ENCODE peak calls at places on chromosome 6, in ten cellular contexts. One of them, this sample, is unnamed.

GRCh38 chr6:2741756-2742155 is 9.0 kb downstream of the MYLK4 start:
- DNase-seq in HFFc6: no peak
- DNase-seq in ascending aorta: no peak
- DNase-seq in brain microvascular endothelial cell: no peak
- DNase-seq in psoas muscle: no peak
- DNase-seq in fibroblast of pulmonary artery: no peak
- DNase-seq in pancreas: no peak
- DNase-seq in colonic mucosa: no peak
- DNase-seq in right lobe of liver: no peak
- DNase-seq in B cell: no peak
- DNase-seq in this sample: no peak

GRCh38 chr6:106783631-106784566 is 154.5 kb downstream of the QRSL1 start:
- DNase-seq in ascending aorta: no peak
- DNase-seq in psoas muscle: no peak
- DNase-seq in HFFc6: no peak
- DNase-seq in colonic mucosa: no peak
- DNase-seq in pancreas: no peak
- DNase-seq in fibroblast of pulmonary artery: no peak
- DNase-seq in B cell: no peak
- DNase-seq in brain microvascular endothelial cell: no peak
- DNase-seq in right lobe of liver: no peak
- DNase-seq in this sample: no peak

GRCh38 chr6:116398366-116399005 is 27.7 kb downstream of the DSE start:
- DNase-seq in pancreas: no peak
- DNase-seq in HFFc6: peak; percentile 37
- DNase-seq in right lobe of liver: no peak
- DNase-seq in fibroblast of pulmonary artery: peak; percentile 52
- DNase-seq in colonic mucosa: no peak
- DNase-seq in psoas muscle: no peak
- DNase-seq in brain microvascular endothelial cell: peak; percentile 58
- DNase-seq in B cell: no peak
- DNase-seq in ascending aorta: no peak
- DNase-seq in this sample: no peak

GRCh38 chr6:12439296-12439695 is 149.1 kb downstream of the EDN1 start:
- DNase-seq in ascending aorta: no peak
- DNase-seq in brain microvascular endothelial cell: no peak
- DNase-seq in fibroblast of pulmonary artery: no peak
- DNase-seq in pancreas: no peak
- DNase-seq in psoas muscle: no peak
- DNase-seq in colonic mucosa: no peak
- DNase-seq in B cell: no peak
- DNase-seq in right lobe of liver: no peak
- DNase-seq in HFFc6: no peak
- DNase-seq in this sample: no peak

GRCh38 chr6:160226118-160226541 is 32.5 kb downstream of the SLC22A2 start:
- DNase-seq in brain microvascular endothelial cell: peak; percentile 53
- DNase-seq in pancreas: no peak
- DNase-seq in fibroblast of pulmonary artery: no peak
- DNase-seq in ascending aorta: no peak
- DNase-seq in psoas muscle: no peak
- DNase-seq in HFFc6: no peak
- DNase-seq in colonic mucosa: no peak
- DNase-seq in B cell: no peak
- DNase-seq in right lobe of liver: no peak
- DNase-seq in this sample: no peak

GRCh38 chr6:78383968-78384367 is 483.4 kb upstream of the IRAK1BP1 start:
- DNase-seq in pancreas: no peak
- DNase-seq in colonic mucosa: no peak
- DNase-seq in right lobe of liver: no peak
- DNase-seq in B cell: no peak
- DNase-seq in ascending aorta: no peak
- DNase-seq in fibroblast of pulmonary artery: no peak
- DNase-seq in psoas muscle: no peak
- DNase-seq in brain microvascular endothelial cell: no peak
- DNase-seq in HFFc6: no peak
- DNase-seq in this sample: no peak

GRCh38 chr6:11806561-11807317 is 28.1 kb upstream of the ADTRP start:
- DNase-seq in right lobe of liver: no peak
- DNase-seq in fibroblast of pulmonary artery: no peak
- DNase-seq in pancreas: no peak
- DNase-seq in brain microvascular endothelial cell: no peak
- DNase-seq in ascending aorta: no peak
- DNase-seq in B cell: no peak
- DNase-seq in psoas muscle: no peak
- DNase-seq in colonic mucosa: no peak
- DNase-seq in HFFc6: no peak
- DNase-seq in this sample: no peak

GRCh38 chr6:5398530-5398929 is 137.2 kb downstream of the FARS2 start:
- DNase-seq in HFFc6: peak; percentile 25
- DNase-seq in psoas muscle: no peak
- DNase-seq in pancreas: no peak
- DNase-seq in colonic mucosa: no peak
- DNase-seq in B cell: no peak
- DNase-seq in brain microvascular endothelial cell: peak; percentile 27
- DNase-seq in fibroblast of pulmonary artery: peak; percentile 74
- DNase-seq in ascending aorta: no peak
- DNase-seq in right lobe of liver: no peak
- DNase-seq in this sample: no peak

GRCh38 chr6:108523697-108524096 is 37.0 kb upstream of the FOXO3 start:
- DNase-seq in HFFc6: no peak
- DNase-seq in psoas muscle: no peak
- DNase-seq in B cell: no peak
- DNase-seq in right lobe of liver: no peak
- DNase-seq in ascending aorta: no peak
- DNase-seq in colonic mucosa: no peak
- DNase-seq in pancreas: no peak
- DNase-seq in brain microvascular endothelial cell: no peak
- DNase-seq in fibroblast of pulmonary artery: no peak
- DNase-seq in this sample: no peak

GRCh38 chr6:108524528-108525218 is 36.0 kb upstream of the FOXO3 start:
- DNase-seq in B cell: no peak
- DNase-seq in brain microvascular endothelial cell: peak; percentile 5
- DNase-seq in psoas muscle: no peak
- DNase-seq in HFFc6: no peak
- DNase-seq in colonic mucosa: no peak
- DNase-seq in ascending aorta: no peak
- DNase-seq in fibroblast of pulmonary artery: peak; percentile 17
- DNase-seq in right lobe of liver: no peak
- DNase-seq in pancreas: no peak
- DNase-seq in this sample: no peak

GRCh38 chr6:108521616-108522107 is 39.1 kb upstream of the FOXO3 start:
- DNase-seq in brain microvascular endothelial cell: no peak
- DNase-seq in B cell: no peak
- DNase-seq in fibroblast of pulmonary artery: no peak
- DNase-seq in colonic mucosa: no peak
- DNase-seq in psoas muscle: no peak
- DNase-seq in right lobe of liver: no peak
- DNase-seq in HFFc6: no peak
- DNase-seq in pancreas: no peak
- DNase-seq in ascending aorta: no peak
- DNase-seq in this sample: no peak

DNA sequence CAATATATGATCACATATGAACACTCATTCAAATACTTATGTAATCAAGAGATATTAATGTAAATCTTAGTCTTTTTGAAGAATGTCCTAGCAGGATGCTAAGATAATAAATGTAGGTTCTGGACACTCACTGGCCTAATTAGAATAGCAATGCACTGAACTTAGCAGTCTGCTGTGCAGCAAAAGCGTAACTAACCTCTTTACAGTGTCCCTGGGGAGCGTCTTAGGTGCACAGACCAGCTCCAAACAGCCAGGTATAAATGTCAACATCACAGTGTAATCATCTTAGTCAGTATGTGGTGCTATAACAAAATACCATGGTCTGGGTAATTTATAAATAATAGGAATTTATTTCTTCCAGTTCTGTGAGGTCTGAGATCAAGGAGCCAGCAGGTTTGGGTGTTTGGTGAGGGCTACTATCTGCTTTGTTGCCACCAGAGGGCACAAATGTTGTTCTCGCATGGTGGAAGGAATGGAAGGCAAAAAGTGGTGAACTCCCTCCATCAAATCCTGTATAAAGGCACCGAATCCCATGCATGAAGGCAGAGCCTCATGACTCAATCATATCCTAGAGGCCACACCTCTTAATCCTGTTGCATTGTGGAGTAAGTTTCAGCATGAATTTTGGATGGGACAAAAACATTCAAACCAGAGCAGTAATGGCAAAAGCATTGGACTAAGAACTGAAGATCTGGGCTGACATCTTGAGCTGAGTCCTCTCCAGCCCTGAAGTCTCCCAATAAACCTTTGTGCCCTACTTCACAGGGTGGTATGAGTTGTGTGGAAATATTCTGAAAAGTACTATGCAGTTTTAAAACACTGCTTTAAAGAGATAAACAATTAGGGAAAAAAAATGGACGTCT is 41.8 kb upstream of the FOXO3 start:
- DNase-seq in colonic mucosa: no peak
- DNase-seq in pancreas: no peak
- DNase-seq in ascending aorta: no peak
- DNase-seq in right lobe of liver: no peak
- DNase-seq in brain microvascular endothelial cell: peak; percentile 35
- DNase-seq in fibroblast of pulmonary artery: peak; percentile 43
- DNase-seq in psoas muscle: no peak
- DNase-seq in HFFc6: peak; percentile 27
- DNase-seq in B cell: no peak
- DNase-seq in this sample: no peak
- TF ChIP-seq CTCF in colonic mucosa: peak; percentile 23
- TF ChIP-seq CTCF in pancreas: no peak
- TF ChIP-seq CTCF in ascending aorta: no peak
- TF ChIP-seq CTCF in right lobe of liver: peak; percentile 49
- TF ChIP-seq CTCF in brain microvascular endothelial cell: peak; percentile 77
- TF ChIP-seq CTCF in fibroblast of pulmonary artery: peak; percentile 60
- TF ChIP-seq CTCF in psoas muscle: no peak
- TF ChIP-seq CTCF in HFFc6: peak; percentile 79
- TF ChIP-seq CTCF in B cell: no peak
- TF ChIP-seq CTCF in this sample: no peak

GRCh38 chr6:41651246-41651961 is 13.1 kb downstream of the MDFI start:
- DNase-seq in psoas muscle: no peak
- DNase-seq in right lobe of liver: peak; percentile 3
- DNase-seq in colonic mucosa: no peak
- DNase-seq in B cell: no peak
- DNase-seq in HFFc6: no peak
- DNase-seq in ascending aorta: no peak
- DNase-seq in brain microvascular endothelial cell: no peak
- DNase-seq in pancreas: no peak
- DNase-seq in fibroblast of pulmonary artery: no peak
- DNase-seq in this sample: no peak

GRCh38 chr6:41651962-41652657 is 13.8 kb downstream of the MDFI start:
- DNase-seq in B cell: no peak
- DNase-seq in pancreas: no peak
- DNase-seq in fibroblast of pulmonary artery: no peak
- DNase-seq in psoas muscle: no peak
- DNase-seq in brain microvascular endothelial cell: no peak
- DNase-seq in right lobe of liver: no peak
- DNase-seq in ascending aorta: no peak
- DNase-seq in HFFc6: no peak
- DNase-seq in colonic mucosa: no peak
- DNase-seq in this sample: no peak

GRCh38 chr6:41654433-41655020 is 16.3 kb downstream of the MDFI start:
- DNase-seq in brain microvascular endothelial cell: no peak
- DNase-seq in fibroblast of pulmonary artery: no peak
- DNase-seq in psoas muscle: no peak
- DNase-seq in B cell: no peak
- DNase-seq in ascending aorta: no peak
- DNase-seq in right lobe of liver: no peak
- DNase-seq in pancreas: no peak
- DNase-seq in colonic mucosa: no peak
- DNase-seq in HFFc6: no peak
- DNase-seq in this sample: no peak

GRCh38 chr6:41653642-41654432 is 15.6 kb downstream of the MDFI start:
- DNase-seq in colonic mucosa: no peak
- DNase-seq in brain microvascular endothelial cell: no peak
- DNase-seq in right lobe of liver: no peak
- DNase-seq in B cell: no peak
- DNase-seq in fibroblast of pulmonary artery: no peak
- DNase-seq in psoas muscle: no peak
- DNase-seq in HFFc6: no peak
- DNase-seq in ascending aorta: no peak
- DNase-seq in pancreas: no peak
- DNase-seq in this sample: no peak

DNA sequence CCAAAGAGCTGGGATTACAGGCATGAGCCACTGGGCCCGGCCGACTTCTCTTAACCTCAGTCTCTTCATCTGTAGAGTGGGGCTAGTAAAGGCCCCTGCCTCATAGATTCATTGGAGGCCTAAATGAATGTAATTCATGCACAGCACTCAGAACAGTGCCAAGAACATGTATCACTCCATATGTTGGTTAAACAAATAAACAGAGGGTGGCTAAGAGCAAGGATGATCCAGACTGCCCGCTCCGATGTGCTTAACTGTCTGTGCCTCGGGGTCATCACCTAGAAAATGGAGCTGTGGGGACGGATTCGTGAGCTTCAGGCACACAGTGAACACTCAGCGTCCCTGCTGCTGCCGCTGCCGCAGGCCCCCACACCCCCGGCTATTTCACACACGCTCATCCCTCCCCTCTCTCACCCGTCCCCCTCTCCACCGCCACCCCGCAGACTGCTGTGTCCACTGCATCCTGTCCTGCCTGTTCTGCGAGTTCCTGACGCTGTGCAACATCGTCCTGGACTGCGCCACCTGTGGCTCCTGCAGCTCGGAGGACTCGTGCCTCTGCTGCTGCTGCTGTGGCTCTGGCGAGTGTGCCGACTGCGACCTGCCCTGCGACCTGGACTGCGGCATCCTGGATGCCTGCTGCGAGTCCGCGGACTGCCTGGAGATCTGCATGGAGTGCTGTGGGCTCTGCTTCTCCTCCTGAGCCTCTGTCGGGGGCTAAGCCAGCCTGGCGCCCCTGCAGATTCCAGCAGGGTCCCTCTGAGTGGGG is 14.8 kb downstream of the MDFI start:
- DNase-seq in pancreas: no peak
- DNase-seq in HFFc6: no peak
- DNase-seq in fibroblast of pulmonary artery: no peak
- DNase-seq in brain microvascular endothelial cell: no peak
- DNase-seq in ascending aorta: no peak
- DNase-seq in colonic mucosa: no peak
- DNase-seq in B cell: no peak
- DNase-seq in right lobe of liver: no peak
- DNase-seq in psoas muscle: no peak
- DNase-seq in this sample: no peak
- TF ChIP-seq CTCF in pancreas: no peak
- TF ChIP-seq CTCF in HFFc6: no peak
- TF ChIP-seq CTCF in fibroblast of pulmonary artery: no peak
- TF ChIP-seq CTCF in brain microvascular endothelial cell: no peak
- TF ChIP-seq CTCF in ascending aorta: no peak
- TF ChIP-seq CTCF in colonic mucosa: no peak
- TF ChIP-seq CTCF in B cell: no peak
- TF ChIP-seq CTCF in right lobe of liver: no peak
- TF ChIP-seq CTCF in psoas muscle: no peak
- TF ChIP-seq CTCF in this sample: no peak

DNA sequence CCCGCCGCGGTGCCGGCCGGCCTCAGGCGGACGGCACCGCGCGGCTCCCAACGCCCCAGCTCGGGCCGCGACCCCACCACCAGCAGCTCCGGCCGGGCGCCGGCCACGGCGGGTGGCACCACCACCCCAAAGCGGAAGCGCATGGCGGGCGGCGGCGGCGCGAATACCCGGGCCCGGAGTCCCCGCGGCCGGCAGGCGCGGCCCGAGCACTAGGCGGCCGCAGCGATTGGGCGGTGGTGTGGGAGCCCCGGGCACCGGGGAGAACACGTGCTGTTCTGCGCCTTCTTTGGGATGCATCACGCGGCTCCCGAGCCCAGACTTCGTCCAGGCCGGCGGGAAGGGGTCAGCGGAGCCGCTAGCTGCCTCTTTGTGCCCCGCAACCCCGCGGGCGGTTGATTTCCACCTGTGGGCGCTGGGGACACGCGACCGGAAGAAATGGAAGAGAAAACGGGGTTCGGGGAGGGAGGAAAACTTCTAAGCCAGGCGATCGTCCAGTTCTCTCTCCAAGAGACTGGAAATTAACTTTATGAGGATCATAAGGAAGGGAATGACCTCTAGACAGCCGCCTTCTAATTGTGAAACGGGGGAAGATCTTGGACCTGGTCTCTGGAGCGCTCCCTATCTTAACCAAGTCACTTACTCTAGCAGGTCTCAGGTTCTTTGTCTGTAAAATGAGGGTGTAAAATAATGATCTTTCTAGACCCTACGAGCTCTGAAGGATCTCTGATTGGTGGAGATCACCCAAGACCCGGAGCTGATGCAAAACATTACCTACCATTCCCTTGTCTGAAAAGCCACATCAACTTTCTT is at the start of gene EPM2A:
- DNase-seq in pancreas: peak; percentile 87
- DNase-seq in HFFc6: peak; percentile 80
- DNase-seq in fibroblast of pulmonary artery: peak; percentile 79
- DNase-seq in B cell: peak; percentile 79
- DNase-seq in right lobe of liver: peak; percentile 88
- DNase-seq in psoas muscle: peak; percentile 93
- DNase-seq in colonic mucosa: peak; percentile 80
- DNase-seq in ascending aorta: peak; percentile 93
- DNase-seq in brain microvascular endothelial cell: peak; percentile 67
- DNase-seq in this sample: peak; percentile 82
- TF ChIP-seq CTCF in pancreas: no peak
- TF ChIP-seq CTCF in HFFc6: peak; percentile 6
- TF ChIP-seq CTCF in fibroblast of pulmonary artery: no peak
- TF ChIP-seq CTCF in B cell: peak; percentile 22
- TF ChIP-seq CTCF in right lobe of liver: no peak
- TF ChIP-seq CTCF in psoas muscle: no peak
- TF ChIP-seq CTCF in colonic mucosa: no peak
- TF ChIP-seq CTCF in ascending aorta: peak; percentile 22
- TF ChIP-seq CTCF in brain microvascular endothelial cell: peak; percentile 18
- TF ChIP-seq CTCF in this sample: no peak

GRCh38 chr6:127641905-127642304 is 64.9 kb downstream of the C6orf58 start:
- DNase-seq in psoas muscle: no peak
- DNase-seq in fibroblast of pulmonary artery: peak; percentile 59
- DNase-seq in B cell: no peak
- DNase-seq in right lobe of liver: no peak
- DNase-seq in pancreas: no peak
- DNase-seq in ascending aorta: no peak
- DNase-seq in HFFc6: peak; percentile 8
- DNase-seq in brain microvascular endothelial cell: peak; percentile 21
- DNase-seq in colonic mucosa: no peak
- DNase-seq in this sample: no peak
- TF ChIP-seq CTCF in psoas muscle: peak; percentile 46
- TF ChIP-seq CTCF in fibroblast of pulmonary artery: peak; percentile 81
- TF ChIP-seq CTCF in B cell: peak; percentile 41
- TF ChIP-seq CTCF in right lobe of liver: peak; percentile 54
- TF ChIP-seq CTCF in pancreas: peak; percentile 29
- TF ChIP-seq CTCF in ascending aorta: no peak
- TF ChIP-seq CTCF in HFFc6: peak; percentile 78
- TF ChIP-seq CTCF in brain microvascular endothelial cell: peak; percentile 83
- TF ChIP-seq CTCF in colonic mucosa: no peak
- TF ChIP-seq CTCF in this sample: no peak